ENCODE peak calls at places on chromosomes 13 and 19, in seven cellular contexts. F is thyroid gland, C is spleen, T is aorta, P is cardiac muscle cell, I is A549, S is mesendoderm. O is an unnamed sample.

GRCh38 chr19:46299695-46300094 is 2.9 kb downstream of the HIF3A start:
- DNase-seq in P (peak), F (peak), I (no peak), T (no peak), C (no peak), S (no peak), O (no peak)

GRCh38 chr19:41895745-41896580 is 13.0 kb downstream of the ARHGEF1 start:
- DNase-seq in C (no peak), I (peak), S (peak), T (no peak), P (no peak), F (no peak), O (no peak)

GRCh38 chr13:107138987-107139386 is 571.0 kb upstream of the ARGLU1 start:
- DNase-seq in P (no peak), T (no peak), C (no peak), I (no peak), F (no peak), S (no peak), O (no peak)

GRCh38 chr19:2344381-2344870 is 15.6 kb upstream of the TMPRSS9 start:
- DNase-seq in I (no peak), F (no peak), C (no peak), P (no peak), T (no peak), S (no peak), O (no peak)

GRCh38 chr13:25059943-25060342 is 36.0 kb upstream of the PABPC3 start:
- DNase-seq in C (no peak), F (no peak), S (no peak), I (no peak), T (no peak), P (no peak), O (no peak)

GRCh38 chr19:28940751-28941500 is 272.0 kb downstream of the UQCRFS1 start:
- DNase-seq in T (no peak), C (no peak), F (no peak), I (no peak), P (peak), S (no peak), O (peak)

GRCh38 chr19:3203754-3204645 is 18.3 kb downstream of the NCLN start:
- DNase-seq in S (no peak), T (no peak), C (no peak), F (no peak), I (no peak), P (no peak), O (no peak)

GRCh38 chr13:26449063-26449848 is 108.2 kb upstream of the WASF3 start:
- DNase-seq in T (no peak), I (no peak), F (no peak), P (no peak), S (no peak), C (no peak), O (no peak)

GRCh38 chr13:94534171-94534570 is 54.7 kb upstream of the DCT start:
- DNase-seq in F (no peak), P (no peak), I (no peak), T (no peak), S (no peak), C (no peak), O (no peak)

GRCh38 chr13:68107667-68108066 is 877.5 kb upstream of the PCDH9 start:
- DNase-seq in P (no peak), T (no peak), F (no peak), I (no peak), S (no peak), C (no peak), O (no peak)

GRCh38 chr19:14337510-14337909 is 43.7 kb upstream of the ADGRE5 start:
- DNase-seq in C (no peak), S (peak), P (peak), T (no peak), F (no peak), I (peak), O (no peak)

GRCh38 chr13:35469781-35470380 is 6.6 kb downstream of the MAB21L1 start:
- DNase-seq in F (no peak), P (no peak), S (no peak), C (no peak), T (no peak), I (no peak), O (no peak)
- H3K4me3 ChIP-seq in F (no peak), P (no peak), S (no peak), C (peak), T (no peak), I (no peak), O (no peak)

DNA sequence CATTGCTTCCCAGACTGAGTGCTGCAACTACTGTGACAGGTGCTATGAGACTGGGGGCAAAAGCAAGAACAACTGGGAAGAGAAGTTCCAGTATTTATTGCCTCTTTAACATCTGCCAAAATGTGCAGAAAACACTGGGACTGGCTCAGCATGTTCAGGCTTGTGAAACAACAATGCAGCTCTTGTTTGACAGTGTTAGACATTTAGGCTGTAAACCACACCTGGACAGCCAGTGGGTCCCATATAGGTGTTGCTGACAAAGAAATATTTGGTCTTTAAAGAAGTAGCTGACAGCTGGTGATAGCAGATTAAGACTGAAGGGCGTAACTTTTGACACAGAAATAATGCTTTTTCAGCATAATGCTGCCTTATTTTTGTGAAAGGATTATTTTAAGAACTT is 88.1 kb downstream of the STOML3 start:
- DNase-seq in S (no peak), C (no peak), P (no peak), I (no peak), T (no peak), F (no peak), O (no peak)
- H3K27ac ChIP-seq in S (no peak), C (no peak), P (no peak), I (no peak), T (no peak), F (no peak), O (no peak)

DNA sequence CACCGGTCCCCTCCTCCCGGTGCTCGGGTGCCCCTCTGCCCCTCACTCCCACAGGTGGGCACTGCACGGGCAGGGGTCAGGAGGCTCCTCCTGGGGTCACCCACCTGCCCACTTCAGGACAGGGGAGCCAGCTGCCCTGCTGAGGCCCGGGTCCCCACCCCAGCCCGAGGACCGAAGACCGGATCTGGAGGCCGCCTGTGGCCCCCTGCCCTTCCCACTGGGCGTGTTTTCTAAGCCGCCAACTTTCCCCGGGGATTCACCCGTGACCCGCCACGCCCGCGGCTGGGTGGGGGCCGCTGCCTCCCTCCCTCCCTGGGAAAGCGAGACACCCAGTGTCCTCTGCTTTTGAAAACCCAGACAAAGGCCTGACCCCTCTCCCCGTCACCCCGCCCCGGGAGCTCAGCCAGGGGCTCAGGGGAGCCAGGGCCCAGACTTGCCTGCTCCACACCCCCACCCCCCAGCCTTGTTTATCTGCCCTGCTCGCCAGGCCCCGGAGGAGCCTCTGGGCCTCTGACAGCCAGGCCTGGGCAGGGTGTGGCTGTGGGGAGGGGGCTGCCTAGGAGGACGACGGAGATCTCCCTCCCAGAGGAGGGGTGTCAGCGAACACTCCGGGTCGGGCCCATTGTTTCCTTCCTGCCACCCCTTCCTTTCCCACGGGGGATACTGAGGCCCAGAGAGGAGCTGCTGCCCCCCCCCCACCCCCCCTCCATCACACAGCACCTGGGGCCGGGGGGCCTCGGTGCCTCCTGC is 1.4 kb downstream of the PALM start:
- DNase-seq in T (peak), F (peak), C (no peak), I (no peak), S (no peak), P (no peak), O (no peak)
- H3K4me3 ChIP-seq in T (no peak), F (no peak), C (peak), I (peak), S (no peak), P (peak), O (no peak)

DNA sequence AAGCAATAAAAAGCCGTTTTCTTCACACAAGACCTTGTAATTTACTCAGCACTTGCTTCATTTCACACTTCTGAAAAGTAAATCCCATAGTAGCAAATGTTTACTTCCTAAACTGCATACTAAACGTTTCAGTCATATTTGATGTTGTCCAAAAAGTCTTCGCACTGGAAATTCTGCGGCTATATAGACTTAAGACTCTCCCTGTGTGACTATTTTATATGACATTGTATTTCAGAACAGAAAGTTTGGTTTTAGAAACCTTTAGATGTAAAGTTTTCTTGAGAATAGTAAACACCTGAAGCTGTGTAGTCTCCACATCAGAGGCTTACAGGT is 29.6 kb downstream of the ZAR1L start:
- DNase-seq in C (no peak), I (no peak), P (no peak), F (no peak), S (no peak), T (no peak), O (peak)
- H3K27ac ChIP-seq in C (no peak), I (no peak), P (peak), F (peak), S (no peak), T (no peak), O (peak)

GRCh38 chr13:99214232-99214631 is 13.6 kb downstream of the UBAC2 start:
- DNase-seq in P (no peak), T (no peak), I (no peak), F (no peak), S (no peak), C (no peak), O (no peak)
- H3K4me3 ChIP-seq in P (no peak), T (no peak), I (no peak), F (no peak), S (no peak), C (no peak), O (no peak)

DNA sequence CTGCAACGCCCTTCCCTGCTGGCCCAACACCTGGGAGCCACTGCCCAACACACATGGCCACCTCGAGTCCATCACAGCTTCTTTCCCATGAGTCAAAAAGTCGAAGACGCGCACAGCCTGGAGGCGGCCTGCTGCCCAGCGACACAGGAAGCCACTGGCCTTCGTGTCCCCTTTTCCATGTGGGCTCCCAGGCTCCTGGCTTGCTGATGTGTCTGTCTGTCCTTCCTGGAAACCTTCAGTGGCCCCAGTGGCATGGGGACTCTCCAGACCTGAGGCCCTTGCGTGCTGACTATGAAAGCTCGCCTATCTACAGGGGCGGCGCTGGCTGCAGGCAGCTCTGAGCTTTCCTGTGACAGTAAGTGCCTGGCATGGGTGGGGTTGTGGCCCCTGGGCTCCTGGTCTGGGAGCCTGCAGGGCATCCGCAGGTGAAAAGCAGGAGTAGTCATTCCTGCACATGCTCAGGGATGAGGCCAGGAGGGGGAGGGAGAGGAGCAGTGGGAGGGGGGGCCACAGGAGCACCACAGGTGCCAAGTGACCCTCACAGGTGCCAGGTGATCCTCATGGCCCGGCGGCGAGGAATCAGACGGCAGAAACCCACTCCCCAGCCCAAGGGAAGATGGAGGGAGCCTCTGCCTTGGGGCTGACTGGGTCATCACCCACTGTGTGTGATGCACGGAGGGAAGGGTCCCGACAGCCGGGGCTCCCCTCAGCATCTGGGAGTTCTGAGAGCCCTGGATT is 27.5 kb downstream of the SH3GL1 start:
- DNase-seq in F (no peak), T (no peak), P (no peak), I (no peak), S (no peak), C (no peak), O (no peak)
- H3K27ac ChIP-seq in F (peak), T (peak), P (peak), I (peak), S (no peak), C (peak), O (no peak)

DNA sequence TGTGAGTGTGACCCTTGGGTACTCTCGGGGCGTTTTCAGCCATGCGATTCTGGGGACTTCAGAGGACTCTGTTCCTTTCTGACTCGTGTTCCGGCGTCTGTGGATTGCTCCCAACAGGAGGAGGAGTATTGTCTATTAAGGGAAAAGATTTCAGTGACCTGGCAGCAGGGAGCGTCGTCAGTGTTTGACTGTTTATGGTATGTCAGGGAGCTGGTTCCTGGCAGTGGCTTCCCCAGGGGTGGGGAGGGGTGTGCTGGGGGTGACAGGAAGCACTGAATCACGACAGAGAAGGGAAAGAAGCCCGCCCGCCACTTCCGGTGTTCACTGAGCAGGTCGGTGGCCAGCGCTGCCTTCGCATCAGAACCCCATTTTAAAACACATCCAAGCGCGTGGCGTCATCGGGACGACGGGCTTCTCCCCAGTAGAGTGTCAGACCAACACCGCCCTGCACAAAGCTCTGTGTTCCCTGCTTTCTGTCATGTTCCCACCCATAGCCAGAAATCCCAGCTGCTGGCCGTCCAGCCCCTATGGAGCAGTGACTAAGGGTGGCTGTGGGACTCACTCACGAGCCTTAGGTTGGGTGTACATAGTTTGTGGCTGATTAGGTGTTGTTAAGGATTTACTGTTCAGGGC is 33.8 kb downstream of the COL4A2 start:
- DNase-seq in C (peak), F (peak), P (peak), T (peak), S (peak), I (no peak), O (peak)
- H3K4me3 ChIP-seq in C (peak), F (no peak), P (no peak), T (no peak), S (no peak), I (no peak), O (no peak)

DNA sequence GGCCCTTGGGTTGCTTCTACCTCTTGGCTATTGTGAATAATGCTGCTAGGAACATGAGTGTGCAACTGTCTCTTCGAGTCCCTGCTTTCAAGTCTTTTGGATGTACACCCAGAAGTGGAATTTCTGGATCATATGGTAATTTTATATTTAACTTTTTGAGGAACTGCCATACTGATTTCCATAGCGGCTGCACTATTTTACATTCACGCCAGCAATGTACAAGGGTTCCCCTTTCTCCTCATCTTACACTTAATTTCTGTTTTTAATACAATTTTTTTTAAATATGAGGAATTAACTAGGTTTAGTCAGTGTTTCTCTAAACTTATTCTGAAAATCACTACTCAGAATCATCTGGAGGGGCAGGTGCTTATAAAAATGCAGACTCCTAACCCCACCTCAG is 24.3 kb upstream of the SLC46A3 start:
- DNase-seq in C (no peak), I (no peak), F (no peak), P (no peak), S (no peak), T (no peak), O (no peak)
- H3K27ac ChIP-seq in C (no peak), I (no peak), F (no peak), P (no peak), S (no peak), T (no peak), O (no peak)